ENCODE peak calls at places on chromosomes 12 and 14, in six cellular contexts. K, W, Q, M, Y and P are unnamed samples. For H3K36me3, the result is how much of the 10 kb centered on the place peaks cover.

GRCh38 chr12:77152623-77153193 is 87.3 kb upstream of the E2F7 start:
- DNase-seq in K (no peak), W (peak), Q (no peak), M (no peak), Y (no peak), P (no peak)

GRCh38 chr12:116687888-116688287 is 50.0 kb downstream of the SPRING1 start:
- DNase-seq in K (no peak), W (no peak), Q (peak), M (no peak), Y (no peak), P (peak)

GRCh38 chr12:57940915-57941164 is 527 bp upstream of the ATP23 start:
- DNase-seq in K (no peak), W (no peak), Q (peak), M (no peak), Y (no peak), P (no peak)

GRCh38 chr12:125403145-125403789 is 338.0 kb downstream of the AACS start:
- DNase-seq in K (no peak), W (no peak), Q (no peak), M (peak), Y (no peak), P (peak)

GRCh38 chr14:104352493-104353220 is 214.3 kb downstream of the KIF26A start:
- DNase-seq in K (no peak), W (no peak), Q (no peak), M (no peak), Y (no peak), P (no peak)

GRCh38 chr12:25436206-25436912 is 116.7 kb downstream of the LMNTD1 start:
- DNase-seq in K (no peak), W (peak), Q (no peak), M (no peak), Y (no peak), P (peak)

GRCh38 chr12:64034901-64035576 is 187.1 kb downstream of the KICS2 start:
- DNase-seq in K (no peak), W (no peak), Q (no peak), M (no peak), Y (no peak), P (no peak)

GRCh38 chr14:100078997-100079561 is 13.9 kb downstream of the EVL start:
- DNase-seq in K (no peak), W (peak), Q (peak), M (peak), Y (no peak), P (peak)

GRCh38 chr12:123071401-123072304 is 79.2 kb downstream of the PITPNM2 start:
- DNase-seq in K (peak), W (no peak), Q (no peak), M (no peak), Y (no peak), P (no peak)

GRCh38 chr14:23402296-23403138 is 5.6 kb downstream of the MYH6 start:
- DNase-seq in K (no peak), W (no peak), Q (no peak), M (no peak), Y (no peak), P (no peak)

GRCh38 chr12:31522607-31523006 is 68.3 kb downstream of the DENND5B start:
- DNase-seq in K (no peak), W (no peak), Q (no peak), M (no peak), Y (no peak), P (no peak)

GRCh38 chr12:31526158-31526546 is 64.8 kb downstream of the DENND5B start:
- DNase-seq in K (no peak), W (no peak), Q (no peak), M (no peak), Y (no peak), P (no peak)

GRCh38 chr12:31523306-31523705 is 67.6 kb downstream of the DENND5B start:
- DNase-seq in K (no peak), W (peak), Q (no peak), M (no peak), Y (no peak), P (no peak)

GRCh38 chr12:31524791-31525495 is 66.0 kb downstream of the DENND5B start:
- DNase-seq in K (no peak), W (peak), Q (no peak), M (no peak), Y (no peak), P (no peak)

DNA sequence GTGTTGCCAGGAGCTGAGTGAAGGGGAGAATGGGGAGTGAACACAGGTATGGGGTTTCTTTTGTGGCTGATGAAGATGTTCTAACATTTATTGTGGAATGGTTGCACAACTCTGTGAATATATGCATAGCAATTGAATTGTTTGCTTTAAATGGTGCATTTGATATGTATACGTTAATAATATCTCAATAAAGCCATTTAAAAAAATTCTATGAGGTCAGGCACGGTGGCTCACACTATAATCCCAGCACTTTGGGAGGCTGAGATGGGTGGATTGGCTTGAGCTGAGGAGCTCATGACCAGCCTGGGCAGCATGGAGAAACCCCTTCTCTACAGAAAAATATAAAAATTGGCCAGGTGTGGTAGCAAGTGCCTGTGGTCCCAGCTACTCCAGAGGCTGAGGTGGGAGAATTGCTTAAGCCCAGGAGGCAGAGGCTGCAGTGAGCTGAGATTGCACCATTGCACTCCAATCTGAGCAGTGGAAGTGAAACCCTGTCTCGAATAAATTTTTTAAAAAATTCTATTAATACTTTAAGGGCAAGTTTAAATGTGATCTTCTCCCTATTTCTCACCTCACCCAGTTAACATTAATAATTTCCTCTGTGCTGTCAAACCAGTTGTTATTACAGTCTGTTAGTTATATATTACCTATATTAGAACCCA is 65.3 kb downstream of the DENND5B start:
- DNase-seq in K (no peak), W (no peak), Q (no peak), M (no peak), Y (no peak), P (no peak)
- H3K27ac ChIP-seq in K (no peak), W (no peak), Q (no peak), M (no peak), Y (no peak), P (no peak)

GRCh38 chr12:53474077-53474476 is 22.2 kb downstream of the PCBP2 start:
- DNase-seq in K (no peak), W (no peak), Q (no peak), M (no peak), Y (no peak), P (no peak)

GRCh38 chr12:53478865-53479264 is 20.4 kb downstream of the MAP3K12 start:
- DNase-seq in K (no peak), W (no peak), Q (no peak), M (no peak), Y (no peak), P (no peak)

GRCh38 chr12:53476769-53477209 is 22.5 kb downstream of the MAP3K12 start:
- DNase-seq in K (no peak), W (no peak), Q (no peak), M (no peak), Y (no peak), P (no peak)

GRCh38 chr12:53472183-53472582 is 20.3 kb downstream of the PCBP2 start:
- DNase-seq in K (no peak), W (no peak), Q (no peak), M (no peak), Y (no peak), P (no peak)

GRCh38 chr12:53474819-53475218 is 22.9 kb downstream of the PCBP2 start:
- DNase-seq in K (no peak), W (no peak), Q (no peak), M (no peak), Y (no peak), P (no peak)
- H3K36me3 ChIP-seq in K (half or more), W (half or more), Q (under half), M (under half), Y (under half), P (half or more)

GRCh38 chr14:44657688-44658388 is 150.8 kb upstream of the FSCB start:
- DNase-seq in K (no peak), W (peak), Q (no peak), M (no peak), Y (no peak), P (no peak)
- TF ChIP-seq CTCF in K (no peak), W (peak), Q (no peak), M (no peak), Y (no peak), P (no peak)

DNA sequence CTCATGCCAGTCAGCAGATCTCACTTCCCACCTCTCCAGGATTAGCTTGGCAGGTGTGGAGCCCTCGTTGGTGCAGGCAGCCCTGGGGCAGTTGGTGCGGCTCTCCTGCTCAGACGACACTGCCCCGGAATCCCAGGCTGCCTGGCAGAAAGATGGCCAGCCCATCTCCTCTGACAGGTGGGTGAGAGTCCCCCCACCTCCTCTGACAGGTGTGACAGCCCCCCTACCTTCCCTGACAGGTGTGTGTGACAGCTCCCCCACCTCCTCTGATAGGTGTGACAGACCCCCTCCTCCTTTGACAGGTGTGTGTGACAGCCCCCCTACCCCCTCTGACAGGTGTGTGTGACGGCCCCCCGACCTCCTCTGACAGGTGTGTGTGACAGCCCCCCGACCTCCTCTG is 26.3 kb downstream of the PAPLN start:
- DNase-seq in K (no peak), W (no peak), Q (no peak), M (no peak), Y (no peak), P (no peak)
- H3K27ac ChIP-seq in K (no peak), W (no peak), Q (no peak), M (no peak), Y (no peak), P (no peak)

DNA sequence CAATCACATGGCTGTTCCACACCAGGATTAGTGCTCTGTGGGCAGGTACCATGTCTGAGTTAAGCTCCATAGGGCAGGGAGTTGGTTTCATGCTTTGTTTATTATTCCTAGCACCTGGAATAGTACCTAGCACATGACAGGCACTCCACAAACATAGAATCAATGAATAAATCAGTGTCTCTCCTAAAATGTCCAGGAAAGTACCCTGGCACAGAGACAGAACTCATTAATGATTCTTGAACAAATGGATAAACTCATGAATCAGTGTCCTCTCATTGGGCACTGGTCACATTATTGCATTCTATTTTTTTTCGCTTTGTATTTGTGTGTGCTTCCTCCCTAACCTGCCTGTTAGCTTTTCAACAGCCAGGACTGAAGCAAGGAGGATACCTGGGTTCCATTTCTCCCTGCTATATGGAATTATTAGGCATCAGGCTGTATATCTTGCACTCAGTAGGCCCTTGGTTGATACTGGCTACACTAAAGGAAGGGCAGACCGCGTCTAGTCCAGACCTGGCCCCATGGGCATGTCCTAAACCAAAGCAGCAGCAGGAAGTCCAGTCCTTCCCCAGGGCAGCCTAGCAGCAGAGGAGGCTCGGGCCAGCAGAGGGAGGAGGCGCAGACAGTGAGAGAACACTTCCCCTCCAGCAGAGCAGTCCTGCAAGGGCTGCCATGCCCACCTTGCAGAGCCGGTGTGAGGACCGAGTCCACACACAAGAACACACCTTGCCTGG is 18.4 kb downstream of the HDAC7 start:
- DNase-seq in K (no peak), W (no peak), Q (no peak), M (no peak), Y (no peak), P (no peak)
- H3K36me3 ChIP-seq in K (under half), W (under half), Q (under half), M (under half), Y (under half), P (under half)

DNA sequence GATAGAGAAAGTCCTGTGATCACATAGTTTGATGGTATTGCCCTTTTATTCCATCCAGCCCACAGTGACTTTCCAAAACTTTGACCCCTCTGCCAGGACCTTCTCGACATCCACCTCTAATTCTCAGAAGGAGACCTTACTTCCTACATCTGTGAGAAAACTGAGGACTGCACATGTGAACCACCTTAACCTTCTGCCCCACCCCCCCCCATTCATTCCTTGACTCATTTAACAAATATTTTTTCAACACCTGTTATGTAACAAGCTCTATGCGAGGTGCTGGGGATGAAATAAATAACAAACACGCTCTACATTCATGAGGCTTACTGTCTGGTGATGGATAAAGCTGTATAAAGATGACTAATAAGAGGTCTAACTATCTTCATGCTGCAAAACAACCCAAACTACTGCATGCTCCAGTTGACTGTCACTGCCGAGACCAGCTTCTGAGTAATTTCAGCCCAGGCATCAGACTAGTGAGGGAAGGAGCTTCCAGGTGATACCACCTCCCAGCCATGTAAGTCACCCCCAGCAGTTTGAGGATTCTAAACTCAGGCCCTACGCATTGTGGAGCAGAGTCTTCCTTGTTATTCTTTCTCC is 1.9 kb upstream of the HAL start:
- DNase-seq in K (no peak), W (no peak), Q (no peak), M (no peak), Y (no peak), P (no peak)
- TF ChIP-seq CTCF in K (no peak), W (no peak), Q (no peak), M (no peak), Y (no peak), P (no peak)

GRCh38 chr12:15220451-15220850 is 766 bp downstream of the RERG start:
- DNase-seq in K (no peak), W (no peak), Q (no peak), M (no peak), Y (no peak), P (no peak)
- H3K27ac ChIP-seq in K (peak), W (no peak), Q (peak), M (peak), Y (peak), P (peak)

GRCh38 chr14:69700609-69701008 is 66.3 kb upstream of the SRSF5 start:
- DNase-seq in K (no peak), W (no peak), Q (no peak), M (no peak), Y (no peak), P (no peak)

GRCh38 chr14:69699743-69700309 is 67.1 kb upstream of the SRSF5 start:
- DNase-seq in K (no peak), W (no peak), Q (no peak), M (no peak), Y (no peak), P (no peak)

GRCh38 chr14:69695664-69696527 is 71.0 kb upstream of the SRSF5 start:
- DNase-seq in K (no peak), W (peak), Q (peak), M (peak), Y (no peak), P (peak)

GRCh38 chr14:69696633-69697557 is 70.0 kb upstream of the SRSF5 start:
- DNase-seq in K (no peak), W (peak), Q (no peak), M (no peak), Y (no peak), P (no peak)

DNA sequence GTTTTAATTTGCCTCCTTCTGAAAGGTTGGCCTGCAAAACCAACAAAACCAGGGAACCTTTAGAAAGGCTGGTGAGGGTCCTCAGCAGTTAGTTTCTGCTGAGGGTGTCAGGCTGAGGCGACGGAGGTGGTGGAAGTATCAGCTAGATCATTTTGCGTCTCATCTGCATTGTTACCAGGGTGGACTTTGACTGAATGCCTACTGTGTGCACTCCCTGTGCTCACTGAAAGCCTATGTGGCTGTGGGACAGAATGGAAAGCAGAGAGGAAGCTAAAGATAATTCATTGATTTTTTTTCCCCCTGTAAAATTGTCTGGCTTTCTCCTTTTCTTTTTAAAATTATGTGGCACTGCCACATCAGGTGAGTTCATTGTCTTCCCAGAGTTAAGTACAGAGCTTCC is 68.4 kb upstream of the SRSF5 start:
- DNase-seq in K (no peak), W (no peak), Q (no peak), M (no peak), Y (no peak), P (no peak)
- H3K36me3 ChIP-seq in K (under half), W (under half), Q (under half), M (under half), Y (under half), P (under half)

GRCh38 chr12:54279632-54280400 is at the start of gene CBX5:
- DNase-seq in K (peak), W (peak), Q (peak), M (peak), Y (peak), P (peak)
- TF ChIP-seq CTCF in K (no peak), W (no peak), Q (no peak), M (no peak), Y (no peak), P (no peak)